ENCODE peak calls at places on chromosomes 1 and 21, in eight cellular contexts. X, T, Q, M, K, B, D and O are unnamed samples.

GRCh38 chr1:230127105-230128054 is 60.3 kb downstream of the GALNT2 start:
- DNase-seq in X (no peak), T (no peak), Q (no peak), M (no peak), K (no peak), B (no peak), D (no peak), O (no peak)

GRCh38 chr1:27372808-27373690 is 1.6 kb downstream of the FCN3 start:
- DNase-seq in X (no peak), T (no peak), Q (no peak), M (no peak), K (peak; percentile 71), B (no peak), D (no peak), O (no peak)

GRCh38 chr1:179217943-179218507 is 11.5 kb downstream of the ABL2 start:
- DNase-seq in X (no peak), T (no peak), Q (peak; percentile 45), M (no peak), K (no peak), B (peak; percentile 20), D (no peak), O (no peak)

GRCh38 chr1:162485236-162485635 is 12.4 kb upstream of the UHMK1 start:
- DNase-seq in X (no peak), T (no peak), Q (no peak), M (no peak), K (no peak), B (no peak), D (no peak), O (no peak)

GRCh38 chr1:51648180-51649109 is 31.6 kb downstream of the OSBPL9 start:
- DNase-seq in X (no peak), T (peak; percentile 93), Q (peak; percentile 49), M (no peak), K (no peak), B (no peak), D (peak; percentile 46), O (no peak)

GRCh38 chr1:95323117-95323516 is 89.1 kb downstream of the RWDD3 start:
- DNase-seq in X (no peak), T (peak; percentile 2), Q (no peak), M (no peak), K (no peak), B (no peak), D (no peak), O (no peak)

GRCh38 chr1:210104103-210104502 is 128.5 kb upstream of the SERTAD4 start:
- DNase-seq in X (no peak), T (no peak), Q (no peak), M (no peak), K (no peak), B (no peak), D (no peak), O (no peak)

GRCh38 chr1:247906504-247907047 is 11.2 kb downstream of the OR2W3 start:
- DNase-seq in X (no peak), T (no peak), Q (no peak), M (no peak), K (no peak), B (no peak), D (no peak), O (peak; percentile 33)

DNA sequence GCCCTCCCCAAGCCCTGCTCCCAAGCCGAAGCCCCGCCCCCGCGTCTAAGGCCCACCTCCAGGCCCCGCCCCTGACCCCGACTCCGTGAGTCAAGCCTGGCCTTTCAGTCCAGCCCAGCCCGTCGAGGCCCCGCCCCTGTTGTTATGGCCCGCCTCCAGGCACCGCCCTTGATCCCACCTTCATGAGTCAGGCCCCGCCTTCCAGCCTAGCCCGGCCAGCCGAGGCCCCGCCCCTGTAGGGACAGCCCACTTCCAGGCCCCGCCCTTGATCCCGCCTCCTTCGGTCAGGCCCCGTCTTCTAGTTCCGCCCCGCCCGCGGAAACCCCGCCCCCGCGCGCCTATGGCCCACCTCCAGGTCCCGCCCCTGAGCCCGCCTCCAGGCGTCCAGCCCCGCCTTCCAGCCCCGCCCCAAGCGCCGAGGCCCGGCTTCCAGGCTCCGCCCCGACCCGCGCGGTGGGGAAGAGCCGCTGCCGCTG is 247 bp upstream of the DOP1B start:
- DNase-seq in X (peak; percentile 100), T (peak; percentile 98), Q (peak; percentile 99), M (peak; percentile 100), K (peak; percentile 100), B (peak; percentile 99), D (peak; percentile 100), O (peak; percentile 83)
- H3K27ac ChIP-seq in X (peak overlapping the region; percentile 93), T (no peak overlapping the region), Q (peak overlapping the region; percentile 86), M (peak overlapping the region; percentile 74), K (peak overlapping the region; percentile 92), B (peak overlapping the region; percentile 88), D (no peak overlapping the region), O (no peak overlapping the region)

GRCh38 chr1:35561297-35561971 is 3.8 kb downstream of the NCDN start:
- DNase-seq in X (no peak), T (no peak), Q (no peak), M (no peak), K (no peak), B (no peak), D (no peak), O (no peak)
- H3K27ac ChIP-seq in X (peak overlapping the region; percentile 70), T (no peak overlapping the region), Q (no peak overlapping the region), M (no peak overlapping the region), K (no peak overlapping the region), B (peak overlapping the region; percentile 47), D (no peak overlapping the region), O (no peak overlapping the region)

DNA sequence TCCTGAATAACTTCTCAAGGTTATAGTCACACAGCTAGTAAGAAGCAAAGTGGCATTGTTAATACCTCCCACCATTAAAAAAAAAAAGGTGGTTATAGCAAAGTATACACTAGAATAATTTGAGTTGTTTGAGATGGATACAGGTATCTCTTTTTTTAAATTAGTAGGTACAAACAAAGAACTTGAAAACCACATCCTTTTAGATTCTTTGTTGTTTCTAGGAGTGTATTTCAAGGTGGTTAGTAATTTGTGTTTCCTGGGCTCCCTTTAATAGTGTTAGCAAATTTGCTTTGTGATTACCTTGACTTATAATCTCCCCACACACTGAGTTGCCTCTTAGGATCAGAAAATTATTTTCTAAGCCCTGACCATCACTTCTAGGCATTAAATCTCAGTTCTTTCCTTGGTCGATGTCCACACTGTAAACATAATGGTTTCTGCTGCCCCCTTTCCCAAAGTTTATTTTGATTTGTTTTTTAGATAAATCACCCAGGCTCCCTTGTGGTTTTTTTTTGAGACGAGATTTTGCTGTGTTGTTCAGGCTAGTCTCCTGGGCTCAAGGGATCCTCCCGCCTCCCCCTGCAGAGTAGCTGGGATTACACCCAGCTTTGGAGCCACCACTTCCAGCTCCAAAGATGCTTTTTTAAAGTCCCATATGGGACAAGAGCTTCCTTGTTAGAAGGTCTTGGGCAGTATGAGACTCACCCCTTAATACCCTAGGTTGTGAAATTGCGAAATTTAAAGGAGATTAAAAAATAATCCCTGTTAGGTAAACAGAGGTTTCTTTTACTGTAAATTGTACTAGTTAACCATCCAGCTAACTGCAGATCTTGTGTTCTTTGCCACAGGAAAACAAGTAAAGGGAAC is 6.2 kb downstream of the AKIRIN1 start:
- DNase-seq in X (no peak), T (no peak), Q (no peak), M (no peak), K (no peak), B (no peak), D (no peak), O (no peak)
- H3K27ac ChIP-seq in X (peak overlapping the region; percentile 35), T (no peak overlapping the region), Q (no peak overlapping the region), M (peak overlapping the region; percentile 42), K (peak overlapping the region; percentile 10), B (no peak overlapping the region), D (peak overlapping the region; percentile 48), O (no peak overlapping the region)

GRCh38 chr1:24505816-24506215 is 3.2 kb downstream of the RCAN3 start:
- DNase-seq in X (no peak), T (no peak), Q (no peak), M (no peak), K (no peak), B (no peak), D (no peak), O (no peak)

GRCh38 chr1:24503003-24503751 is 541 bp downstream of the RCAN3 start:
- DNase-seq in X (peak; percentile 27), T (no peak), Q (no peak), M (peak; percentile 40), K (peak; percentile 38), B (no peak), D (peak; percentile 20), O (no peak)

GRCh38 chr1:24502168-24503002 is at the start of gene RCAN3:
- DNase-seq in X (peak; percentile 88), T (peak; percentile 70), Q (peak; percentile 81), M (peak; percentile 82), K (peak; percentile 92), B (peak; percentile 77), D (peak; percentile 94), O (no peak)

GRCh38 chr1:24504560-24504959 is 1.9 kb downstream of the RCAN3 start:
- DNase-seq in X (no peak), T (no peak), Q (no peak), M (no peak), K (no peak), B (no peak), D (no peak), O (no peak)

DNA sequence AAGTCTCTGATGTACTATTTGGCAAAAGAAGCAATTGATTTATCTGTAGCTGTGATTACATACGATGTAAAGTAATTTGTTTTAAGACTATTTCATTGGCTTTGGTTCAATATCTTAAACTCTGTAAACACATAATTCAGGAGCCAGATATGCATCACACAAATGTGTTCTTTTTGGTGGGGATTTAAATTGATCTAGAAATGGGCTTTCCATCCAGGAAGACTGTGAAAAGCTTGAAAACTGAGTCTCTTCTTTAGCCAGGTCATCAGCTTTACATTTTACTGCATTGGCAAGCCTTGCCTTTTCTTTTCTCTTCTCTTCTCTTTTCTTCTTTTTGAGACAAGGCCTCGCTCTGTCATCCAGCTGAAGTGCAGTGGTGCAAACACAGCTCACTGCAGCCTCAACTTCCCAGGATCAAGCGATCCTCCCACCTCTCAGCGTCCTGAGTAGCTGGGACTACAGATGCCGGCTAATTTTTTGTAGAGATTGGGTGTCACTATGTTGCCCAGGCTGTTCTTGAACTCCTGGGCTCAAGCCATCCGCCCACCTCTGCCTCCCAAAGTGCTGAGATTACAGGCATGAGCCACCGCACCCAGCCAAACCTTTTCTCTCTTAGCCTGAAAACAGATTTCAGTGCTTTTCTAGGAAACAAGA is 1.4 kb downstream of the RCAN3 start:
- DNase-seq in X (no peak), T (no peak), Q (no peak), M (no peak), K (no peak), B (no peak), D (no peak), O (no peak)
- H3K27ac ChIP-seq in X (no peak overlapping the region), T (no peak overlapping the region), Q (no peak overlapping the region), M (peak overlapping the region; percentile 80), K (peak overlapping the region; percentile 91), B (no peak overlapping the region), D (no peak overlapping the region), O (peak overlapping the region; percentile 83)